ENCODE peak calls at places on chromosomes 3 and 15, in six cellular contexts. K, B, S, Z, T and I are unnamed samples.

GRCh38 chr3:166837535-166837934 is 542.6 kb downstream of the ZBBX start:
- DNase-seq in K (peak), T (no peak), Z (no peak), B (no peak), S (no peak), I (peak)

GRCh38 chr3:8773941-8774542 is 4.6 kb upstream of the OXTR start:
- DNase-seq in T (peak), Z (no peak), S (no peak), K (no peak), B (no peak), I (no peak)

GRCh38 chr3:76131396-76132153 is 346.2 kb upstream of the ZNF717 start:
- DNase-seq in B (no peak), Z (no peak), T (no peak), K (no peak), S (no peak), I (peak)

GRCh38 chr3:8413337-8413926 is 88.2 kb upstream of the LMCD1 start:
- DNase-seq in B (no peak), Z (no peak), S (no peak), K (no peak), T (no peak), I (no peak)

GRCh38 chr3:46733026-46733800 is 15.5 kb upstream of the PRSS50 start:
- DNase-seq in T (no peak), S (peak), B (no peak), Z (no peak), K (no peak), I (peak)

GRCh38 chr3:10594915-10595314 is 89.5 kb upstream of the ATP2B2 start:
- DNase-seq in K (peak), B (no peak), Z (peak), S (peak), T (no peak), I (peak)

GRCh38 chr3:126433496-126434263 is 39.0 kb downstream of the CFAP100 start:
- DNase-seq in K (no peak), Z (no peak), S (no peak), T (peak), B (no peak), I (no peak)

GRCh38 chr3:147355104-147355854 is 51.1 kb downstream of the ZIC4 start:
- DNase-seq in Z (no peak), T (no peak), B (no peak), S (no peak), K (no peak), I (no peak)

GRCh38 chr15:49495993-49496747 is 73.1 kb downstream of the FGF7 start:
- DNase-seq in Z (no peak), S (peak), K (no peak), B (no peak), T (no peak), I (peak)

GRCh38 chr15:63008333-63009049 is 34.1 kb upstream of the TPM1 start:
- DNase-seq in B (no peak), T (no peak), S (no peak), Z (no peak), K (no peak), I (no peak)

GRCh38 chr3:106345353-106346027 is 476.7 kb upstream of the CBLB start:
- DNase-seq in S (peak), T (no peak), B (no peak), Z (no peak), K (no peak), I (peak)

GRCh38 chr15:89860851-89861360 is 32.9 kb downstream of the AP3S2 start:
- DNase-seq in K (no peak), Z (no peak), B (no peak), S (no peak), T (no peak), I (no peak)

DNA sequence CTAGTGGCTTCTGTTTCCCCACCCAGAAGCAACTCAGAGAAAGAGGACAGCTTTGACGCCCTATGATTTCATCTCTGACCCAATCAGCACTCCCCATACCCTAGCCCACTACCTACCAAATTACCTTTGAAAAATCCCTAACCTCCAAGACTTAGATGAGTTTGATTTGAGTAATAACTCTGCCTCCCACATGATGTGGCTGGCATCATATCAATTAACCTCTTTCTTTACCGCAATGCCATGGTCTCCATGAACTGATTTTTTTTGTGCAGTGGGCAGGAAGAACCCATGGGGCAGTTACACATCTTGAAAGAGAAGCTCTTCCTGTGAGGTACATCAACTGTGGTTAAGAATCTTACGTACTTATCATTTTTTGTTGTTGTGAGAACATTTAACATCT is 25.5 kb upstream of the APOD start:
- DNase-seq in S (no peak), K (no peak), T (no peak), Z (no peak), B (no peak), I (no peak)
- H3K4me3 ChIP-seq in S (no peak), K (no peak), T (no peak), Z (no peak), B (no peak), I (no peak)

DNA sequence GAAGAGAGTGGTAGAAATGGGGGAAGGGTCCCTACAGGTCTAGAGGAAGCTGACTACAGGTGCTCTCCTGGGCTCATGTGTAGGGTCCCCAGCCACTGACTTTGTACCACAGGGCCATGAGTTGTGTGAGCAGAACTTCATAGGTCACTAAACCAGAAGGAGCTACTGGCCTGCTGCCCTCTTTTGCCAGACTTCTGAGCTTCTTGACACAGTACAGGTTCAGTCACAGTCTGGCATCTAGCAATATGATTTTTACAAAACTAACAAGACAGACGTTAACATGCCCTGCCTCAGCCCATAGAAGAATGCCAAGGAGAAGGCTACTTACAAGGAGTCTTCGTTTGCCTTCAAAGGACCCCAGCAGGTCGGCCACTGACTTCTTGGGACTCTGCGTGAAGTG is 3.2 kb downstream of the CCDC80 start:
- DNase-seq in S (no peak), K (no peak), T (no peak), Z (no peak), B (no peak), I (no peak)
- H3K4me3 ChIP-seq in S (peak), K (no peak), T (peak), Z (no peak), B (no peak), I (peak)

DNA sequence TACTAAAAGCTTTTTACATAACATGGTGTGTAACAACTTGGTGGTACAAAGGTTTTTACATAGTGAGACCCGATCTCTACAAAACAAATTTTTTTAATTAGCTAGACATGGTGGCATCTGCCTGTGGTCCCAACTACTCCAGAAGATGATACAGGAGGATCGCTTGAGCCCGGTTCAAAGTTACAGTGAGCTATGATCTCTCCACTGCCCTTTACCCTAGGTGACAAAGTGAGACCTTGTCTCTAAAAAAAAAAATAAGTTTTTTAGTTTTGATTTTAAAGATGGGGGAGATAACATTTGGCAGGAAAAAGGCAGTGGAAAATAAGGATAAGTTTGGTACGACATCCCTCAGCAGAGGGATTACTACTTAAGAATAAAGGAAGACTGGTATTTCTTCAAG is 5.9 kb downstream of the FAM162A start:
- DNase-seq in S (no peak), B (no peak), Z (no peak), K (no peak), T (no peak), I (no peak)
- H3K4me3 ChIP-seq in S (no peak), B (no peak), Z (no peak), K (no peak), T (no peak), I (no peak)

GRCh38 chr15:66167854-66168253 is 85.7 kb downstream of the MEGF11 start:
- DNase-seq in Z (no peak), K (no peak), B (no peak), S (no peak), T (no peak), I (no peak)

GRCh38 chr15:66170042-66170441 is 83.5 kb downstream of the MEGF11 start:
- DNase-seq in B (no peak), S (no peak), Z (no peak), K (no peak), T (no peak), I (no peak)

GRCh38 chr15:66170716-66171115 is 82.8 kb downstream of the MEGF11 start:
- DNase-seq in K (no peak), Z (no peak), T (no peak), B (no peak), S (no peak), I (no peak)

GRCh38 chr15:66169625-66170024 is 83.9 kb downstream of the MEGF11 start:
- DNase-seq in B (no peak), S (no peak), T (no peak), Z (no peak), K (no peak), I (no peak)

DNA sequence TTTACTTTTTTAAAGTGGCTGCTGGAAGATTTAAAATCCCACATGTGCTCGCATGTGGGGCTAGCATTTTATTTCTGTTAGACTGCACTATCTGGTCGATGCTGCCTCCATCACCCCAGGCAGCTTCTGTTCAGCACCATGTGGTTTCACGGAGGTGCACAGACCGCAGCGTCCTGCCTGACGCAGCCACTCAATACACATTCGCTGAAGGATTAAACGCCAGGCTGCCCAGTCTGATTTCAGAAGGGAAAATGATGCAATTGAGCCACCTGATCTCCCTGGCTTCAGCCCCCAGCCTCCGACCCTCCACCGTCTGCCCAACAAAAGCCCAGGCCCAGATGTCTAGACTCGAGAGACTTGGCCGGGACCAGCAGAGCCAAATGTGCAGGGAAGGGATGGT is 84.5 kb downstream of the MEGF11 start:
- DNase-seq in S (no peak), B (peak), Z (no peak), T (no peak), K (no peak), I (no peak)
- H3K4me3 ChIP-seq in S (no peak), B (no peak), Z (no peak), T (no peak), K (no peak), I (no peak)

DNA sequence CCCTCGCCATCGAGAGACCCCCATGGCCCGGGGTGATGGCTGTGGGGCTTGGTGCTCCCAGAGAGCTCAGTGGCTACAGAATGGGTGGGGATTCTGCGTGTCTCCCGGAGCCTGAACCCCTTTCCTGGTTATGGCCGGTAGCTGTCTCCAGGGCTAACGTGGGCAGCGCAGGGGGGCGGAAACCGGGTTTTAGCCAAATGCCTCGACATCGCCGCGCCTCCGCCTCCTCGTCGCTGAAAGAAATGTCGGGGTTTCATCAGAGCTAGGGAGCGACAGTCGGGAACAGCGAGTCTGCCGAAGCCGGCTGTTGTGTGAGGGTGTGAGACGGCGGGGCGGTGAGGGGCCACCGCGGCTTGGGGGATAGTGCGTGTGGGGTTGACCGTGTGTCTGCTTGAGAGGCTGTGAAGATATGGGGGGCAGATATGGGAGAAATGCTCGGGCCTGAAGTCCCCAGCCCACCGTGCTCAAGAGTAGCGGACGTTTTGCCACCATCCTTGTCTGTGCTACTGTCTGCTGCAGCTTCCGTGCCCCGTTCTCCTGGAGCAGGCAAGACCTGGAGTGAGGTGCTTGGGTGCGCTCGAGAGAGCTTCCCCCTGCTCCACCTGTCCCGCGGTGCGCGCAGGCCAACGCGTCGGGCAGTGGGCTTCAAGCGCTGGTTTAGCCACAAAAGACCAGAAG is 836 bp upstream of the ISLR2 start:
- DNase-seq in B (peak), Z (no peak), T (no peak), S (no peak), K (no peak), I (no peak)
- H3K4me3 ChIP-seq in B (no peak), Z (no peak), T (peak), S (no peak), K (no peak), I (no peak)

GRCh38 chr3:103965764-103966163 is 1400.9 kb upstream of the ALCAM start:
- DNase-seq in K (no peak), S (no peak), B (no peak), T (no peak), Z (no peak), I (no peak)

GRCh38 chr3:103966749-103967148 is 1400.0 kb upstream of the ALCAM start:
- DNase-seq in K (no peak), Z (no peak), S (no peak), T (no peak), B (no peak), I (no peak)

GRCh38 chr3:103963599-103963998 is 1403.1 kb upstream of the ALCAM start:
- DNase-seq in T (no peak), S (no peak), Z (no peak), B (no peak), K (no peak), I (no peak)

GRCh38 chr3:103968751-103969150 is 1398.0 kb upstream of the ALCAM start:
- DNase-seq in B (no peak), K (peak), Z (no peak), S (no peak), T (no peak), I (no peak)

DNA sequence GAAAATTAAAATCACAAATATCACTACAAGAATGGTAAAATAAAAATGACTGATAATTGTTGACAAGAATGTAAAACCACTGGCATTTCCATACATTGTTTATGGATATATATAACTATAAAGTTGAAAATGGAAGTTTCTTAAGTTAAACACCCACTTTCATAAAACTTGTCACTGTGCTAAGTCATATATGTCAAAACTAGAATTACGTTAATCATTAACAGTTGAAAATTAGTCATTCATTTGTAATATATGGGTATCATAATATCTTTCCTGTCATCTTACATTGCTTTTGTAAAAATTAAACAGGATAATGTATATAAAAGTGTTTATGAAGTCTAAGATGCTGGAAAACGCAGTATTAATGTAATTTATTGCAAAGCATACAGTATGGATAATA is 1398.6 kb upstream of the ALCAM start:
- DNase-seq in K (no peak), S (no peak), Z (no peak), B (no peak), T (no peak), I (no peak)
- H3K4me3 ChIP-seq in K (no peak), S (no peak), Z (no peak), B (no peak), T (no peak), I (no peak)

DNA sequence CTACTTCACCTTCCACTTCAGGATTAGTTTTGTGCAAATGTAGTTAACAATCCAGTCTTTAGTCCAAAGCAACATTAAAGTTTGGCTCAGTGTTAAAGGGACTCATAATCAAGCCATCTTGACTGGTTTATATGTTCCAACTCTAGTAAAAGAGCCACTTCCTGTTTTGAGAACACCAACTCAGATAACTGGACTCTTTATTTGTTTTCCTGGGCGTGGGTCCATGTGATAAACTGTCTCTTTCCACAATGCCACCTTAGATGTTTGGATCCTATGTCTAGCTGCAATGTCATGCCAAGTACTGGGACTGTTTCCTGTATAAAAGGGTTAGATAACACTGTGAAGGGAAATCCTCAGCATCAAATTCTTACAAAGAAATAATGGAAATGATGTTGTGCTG is 545.0 kb downstream of the PYDC2 start:
- DNase-seq in K (no peak), Z (no peak), B (no peak), S (no peak), T (no peak), I (no peak)
- H3K4me3 ChIP-seq in K (no peak), Z (no peak), B (no peak), S (no peak), T (no peak), I (no peak)